ENCODE peak calls at places on chromosomes 13 and 19, in eight cellular contexts. E is kidney tubule cell, K is ELR, L is HFFc6, N is epithelial cell of proximal tubule, T is EH, S is fibroblast of the conjunctiva, H is right cardiac atrium. U is an unnamed sample.

GRCh38 chr13:113625965-113626661 is 31.9 kb downstream of the ATP4B start:
- DNase-seq in E (no peak), K (peak), L (peak), N (no peak), T (peak), S (no peak), H (no peak), U (peak)

GRCh38 chr19:4910594-4911273 is 1.4 kb downstream of the UHRF1 start:
- DNase-seq in E (peak), K (peak), L (peak), N (no peak), T (peak), S (no peak), H (no peak), U (peak)

GRCh38 chr19:32287811-32288227 is 57.6 kb upstream of the ZNF507 start:
- DNase-seq in E (peak), K (peak), L (peak), N (no peak), T (peak), S (peak), H (peak), U (peak)

GRCh38 chr19:28239270-28239669 is 973.7 kb downstream of the UQCRFS1 start:
- DNase-seq in E (no peak), K (no peak), L (no peak), N (no peak), T (no peak), S (no peak), H (no peak), U (no peak)

GRCh38 chr19:37654525-37654832 is 786 bp downstream of the ZFP30 start:
- DNase-seq in E (peak), K (peak), L (no peak), N (no peak), T (peak), S (no peak), H (no peak), U (peak)

GRCh38 chr13:107912745-107913144 is 302.6 kb downstream of the LIG4 start:
- DNase-seq in E (no peak), K (no peak), L (no peak), N (no peak), T (no peak), S (no peak), H (no peak), U (no peak)

GRCh38 chr13:35848868-35849644 is 282.1 kb downstream of the DCLK1 start:
- DNase-seq in E (no peak), K (no peak), L (no peak), N (no peak), T (no peak), S (no peak), H (no peak), U (no peak)

GRCh38 chr13:113162783-113163685 is 4.6 kb downstream of the PROZ start:
- DNase-seq in E (no peak), K (no peak), L (no peak), N (no peak), T (no peak), S (no peak), H (no peak), U (no peak)

GRCh38 chr13:110542311-110542796 is 19.2 kb downstream of the RAB20 start:
- DNase-seq in E (no peak), K (no peak), L (no peak), N (no peak), T (no peak), S (no peak), H (no peak), U (no peak)

U was measured in mesenchymal stem cell.